ENCODE peak calls at places on chromosome 7, in seven cellular contexts. O, I, K, V, M, X and Q are unnamed samples.

GRCh38 chr7:122136639-122137253 is 7.3 kb downstream of the AASS start:
- DNase-seq in X (no peak), V (no peak), K (no peak), M (no peak), I (no peak), O (no peak), Q (no peak)

GRCh38 chr7:151595702-151596340 is 76.1 kb upstream of the RHEB start:
- DNase-seq in O (no peak), K (no peak), V (no peak), M (no peak), X (no peak), I (no peak), Q (no peak)

GRCh38 chr7:51950811-51951210 is 634.2 kb upstream of the COBL start:
- DNase-seq in V (no peak), K (no peak), X (no peak), I (no peak), O (no peak), M (no peak), Q (no peak)

GRCh38 chr7:34787586-34787985 is 129.6 kb downstream of the NPSR1 start:
- DNase-seq in V (no peak), X (no peak), I (no peak), K (no peak), O (no peak), M (no peak), Q (no peak)

GRCh38 chr7:41028591-41028990 is 674.3 kb downstream of the INHBA start:
- DNase-seq in M (no peak), X (no peak), V (no peak), I (no peak), K (no peak), O (no peak), Q (no peak)

GRCh38 chr7:80387634-80388033 is 124.2 kb downstream of the GNAT3 start:
- DNase-seq in I (no peak), V (no peak), X (no peak), K (no peak), M (no peak), O (no peak), Q (no peak)

GRCh38 chr7:132760873-132761272 is 184.6 kb upstream of the PLXNA4 start:
- DNase-seq in V (no peak), O (no peak), X (no peak), M (no peak), I (no peak), K (no peak), Q (no peak)

GRCh38 chr7:102992820-102993531 is 80.2 kb downstream of the LRRC17 start:
- DNase-seq in I (no peak), X (no peak), M (no peak), K (no peak), O (no peak), V (no peak), Q (no peak)

GRCh38 chr7:99926351-99926750 is 3.1 kb downstream of the GJC3 start:
- DNase-seq in M (no peak), I (no peak), X (no peak), V (no peak), O (no peak), K (no peak), Q (no peak)

GRCh38 chr7:27174077-27175004 is at the start of gene HOXA10:
- DNase-seq in K (no peak), O (no peak), V (no peak), X (no peak), I (no peak), M (no peak), Q (peak; percentile 14)